ENCODE peak calls at places on chromosomes 7 and 10, in nine cellular contexts. One of them, this sample, is unnamed.

GRCh38 chr10:13054844-13055243 is 45.1 kb upstream of the OPTN start:
- DNase-seq in AG04450: no peak
- DNase-seq in IMR-90: no peak
- DNase-seq in endothelial cell of umbilical vein: no peak
- DNase-seq in stomach: no peak
- DNase-seq in ovary: no peak
- DNase-seq in upper lobe of right lung: no peak
- DNase-seq in CD8-positive, alpha-beta T cell: no peak
- DNase-seq in left ventricle myocardium inferior: no peak
- DNase-seq in this sample: no peak

GRCh38 chr7:42186181-42186580 is 50.8 kb downstream of the GLI3 start:
- DNase-seq in endothelial cell of umbilical vein: no peak
- DNase-seq in CD8-positive, alpha-beta T cell: no peak
- DNase-seq in left ventricle myocardium inferior: no peak
- DNase-seq in AG04450: no peak
- DNase-seq in stomach: no peak
- DNase-seq in ovary: no peak
- DNase-seq in upper lobe of right lung: no peak
- DNase-seq in IMR-90: no peak
- DNase-seq in this sample: no peak

GRCh38 chr7:85749715-85750453 is 563.0 kb upstream of the SEMA3D start:
- DNase-seq in upper lobe of right lung: no peak
- DNase-seq in CD8-positive, alpha-beta T cell: no peak
- DNase-seq in AG04450: no peak
- DNase-seq in left ventricle myocardium inferior: no peak
- DNase-seq in stomach: no peak
- DNase-seq in IMR-90: no peak
- DNase-seq in ovary: no peak
- DNase-seq in endothelial cell of umbilical vein: no peak
- DNase-seq in this sample: no peak

GRCh38 chr10:3579845-3580244 is 205.2 kb downstream of the KLF6 start:
- DNase-seq in endothelial cell of umbilical vein: no peak
- DNase-seq in IMR-90: no peak
- DNase-seq in ovary: no peak
- DNase-seq in stomach: no peak
- DNase-seq in upper lobe of right lung: no peak
- DNase-seq in CD8-positive, alpha-beta T cell: no peak
- DNase-seq in AG04450: no peak
- DNase-seq in left ventricle myocardium inferior: no peak
- DNase-seq in this sample: no peak

GRCh38 chr10:10235003-10235402 is 782.7 kb upstream of the CELF2 start:
- DNase-seq in stomach: no peak
- DNase-seq in upper lobe of right lung: no peak
- DNase-seq in endothelial cell of umbilical vein: no peak
- DNase-seq in IMR-90: no peak
- DNase-seq in AG04450: no peak
- DNase-seq in CD8-positive, alpha-beta T cell: no peak
- DNase-seq in left ventricle myocardium inferior: no peak
- DNase-seq in ovary: no peak
- DNase-seq in this sample: no peak

GRCh38 chr10:5317547-5318107 is 47.1 kb upstream of the UCN3 start:
- DNase-seq in ovary: no peak
- DNase-seq in upper lobe of right lung: no peak
- DNase-seq in stomach: no peak
- DNase-seq in AG04450: no peak
- DNase-seq in CD8-positive, alpha-beta T cell: peak; percentile 50
- DNase-seq in IMR-90: peak; percentile 73
- DNase-seq in endothelial cell of umbilical vein: peak; percentile 11
- DNase-seq in left ventricle myocardium inferior: no peak
- DNase-seq in this sample: no peak

GRCh38 chr10:30553625-30554442 is 75.7 kb downstream of the LYZL2 start:
- DNase-seq in upper lobe of right lung: peak; percentile 77
- DNase-seq in endothelial cell of umbilical vein: peak; percentile 59
- DNase-seq in ovary: peak; percentile 79
- DNase-seq in stomach: peak; percentile 35
- DNase-seq in IMR-90: peak; percentile 11
- DNase-seq in CD8-positive, alpha-beta T cell: no peak
- DNase-seq in AG04450: no peak
- DNase-seq in left ventricle myocardium inferior: peak; percentile 76
- DNase-seq in this sample: no peak

GRCh38 chr10:62043493-62043938 is 142.0 kb downstream of the ARID5B start:
- DNase-seq in left ventricle myocardium inferior: no peak
- DNase-seq in ovary: no peak
- DNase-seq in stomach: no peak
- DNase-seq in CD8-positive, alpha-beta T cell: no peak
- DNase-seq in upper lobe of right lung: no peak
- DNase-seq in IMR-90: peak; percentile 82
- DNase-seq in AG04450: no peak
- DNase-seq in endothelial cell of umbilical vein: no peak
- DNase-seq in this sample: no peak

GRCh38 chr7:50727072-50727471 is 55.6 kb downstream of the GRB10 start:
- DNase-seq in AG04450: no peak
- DNase-seq in IMR-90: peak; percentile 19
- DNase-seq in stomach: no peak
- DNase-seq in upper lobe of right lung: no peak
- DNase-seq in endothelial cell of umbilical vein: peak; percentile 83
- DNase-seq in left ventricle myocardium inferior: no peak
- DNase-seq in ovary: no peak
- DNase-seq in CD8-positive, alpha-beta T cell: no peak
- DNase-seq in this sample: no peak

GRCh38 chr10:69475433-69475830 is 24.2 kb downstream of the TSPAN15 start:
- DNase-seq in stomach: no peak
- DNase-seq in AG04450: no peak
- DNase-seq in left ventricle myocardium inferior: no peak
- DNase-seq in ovary: no peak
- DNase-seq in CD8-positive, alpha-beta T cell: no peak
- DNase-seq in upper lobe of right lung: no peak
- DNase-seq in endothelial cell of umbilical vein: no peak
- DNase-seq in IMR-90: no peak
- DNase-seq in this sample: no peak

GRCh38 chr7:151782598-151783448 is 94.1 kb downstream of the PRKAG2 start:
- DNase-seq in endothelial cell of umbilical vein: peak; percentile 59
- DNase-seq in IMR-90: peak; percentile 34
- DNase-seq in upper lobe of right lung: peak; percentile 88
- DNase-seq in AG04450: peak; percentile 11
- DNase-seq in stomach: peak; percentile 79
- DNase-seq in ovary: peak; percentile 82
- DNase-seq in left ventricle myocardium inferior: peak; percentile 71
- DNase-seq in CD8-positive, alpha-beta T cell: peak; percentile 62
- DNase-seq in this sample: peak; percentile 77

GRCh38 chr10:74500806-74501205 is 325.6 kb upstream of the KAT6B start:
- DNase-seq in endothelial cell of umbilical vein: peak; percentile 75
- DNase-seq in IMR-90: peak; percentile 60
- DNase-seq in left ventricle myocardium inferior: no peak
- DNase-seq in CD8-positive, alpha-beta T cell: no peak
- DNase-seq in stomach: no peak
- DNase-seq in upper lobe of right lung: no peak
- DNase-seq in AG04450: peak; percentile 13
- DNase-seq in ovary: no peak
- DNase-seq in this sample: no peak

GRCh38 chr10:108783897-108784296 is 1139.4 kb downstream of the XPNPEP1 start:
- DNase-seq in left ventricle myocardium inferior: no peak
- DNase-seq in CD8-positive, alpha-beta T cell: no peak
- DNase-seq in endothelial cell of umbilical vein: no peak
- DNase-seq in AG04450: no peak
- DNase-seq in stomach: peak; percentile 30
- DNase-seq in ovary: no peak
- DNase-seq in upper lobe of right lung: no peak
- DNase-seq in IMR-90: peak; percentile 36
- DNase-seq in this sample: no peak

GRCh38 chr10:72426982-72427381 is 72.3 kb upstream of the DNAJB12 start:
- DNase-seq in upper lobe of right lung: no peak
- DNase-seq in CD8-positive, alpha-beta T cell: no peak
- DNase-seq in AG04450: no peak
- DNase-seq in stomach: no peak
- DNase-seq in endothelial cell of umbilical vein: no peak
- DNase-seq in ovary: no peak
- DNase-seq in IMR-90: no peak
- DNase-seq in left ventricle myocardium inferior: peak; percentile 21
- DNase-seq in this sample: no peak
- TF ChIP-seq CTCF in upper lobe of right lung: no peak
- TF ChIP-seq CTCF in CD8-positive, alpha-beta T cell: no peak
- TF ChIP-seq CTCF in AG04450: no peak
- TF ChIP-seq CTCF in stomach: no peak
- TF ChIP-seq CTCF in endothelial cell of umbilical vein: no peak
- TF ChIP-seq CTCF in ovary: no peak
- TF ChIP-seq CTCF in IMR-90: no peak
- TF ChIP-seq CTCF in left ventricle myocardium inferior: no peak
- TF ChIP-seq CTCF in this sample: no peak

GRCh38 chr7:2759736-2760097 is 71.7 kb downstream of the AMZ1 start:
- DNase-seq in upper lobe of right lung: no peak
- DNase-seq in stomach: peak; percentile 49
- DNase-seq in endothelial cell of umbilical vein: no peak
- DNase-seq in IMR-90: no peak
- DNase-seq in ovary: peak; percentile 75
- DNase-seq in AG04450: no peak
- DNase-seq in CD8-positive, alpha-beta T cell: no peak
- DNase-seq in left ventricle myocardium inferior: no peak
- DNase-seq in this sample: no peak

GRCh38 chr7:2761801-2762497 is 73.9 kb downstream of the AMZ1 start:
- DNase-seq in upper lobe of right lung: no peak
- DNase-seq in ovary: no peak
- DNase-seq in AG04450: no peak
- DNase-seq in endothelial cell of umbilical vein: no peak
- DNase-seq in left ventricle myocardium inferior: no peak
- DNase-seq in IMR-90: no peak
- DNase-seq in stomach: no peak
- DNase-seq in CD8-positive, alpha-beta T cell: no peak
- DNase-seq in this sample: no peak

GRCh38 chr7:2758673-2759603 is 70.9 kb downstream of the AMZ1 start:
- DNase-seq in left ventricle myocardium inferior: no peak
- DNase-seq in IMR-90: no peak
- DNase-seq in ovary: no peak
- DNase-seq in stomach: no peak
- DNase-seq in CD8-positive, alpha-beta T cell: no peak
- DNase-seq in AG04450: no peak
- DNase-seq in endothelial cell of umbilical vein: no peak
- DNase-seq in upper lobe of right lung: no peak
- DNase-seq in this sample: no peak

GRCh38 chr7:2761131-2761624 is 73.2 kb downstream of the AMZ1 start:
- DNase-seq in left ventricle myocardium inferior: no peak
- DNase-seq in IMR-90: no peak
- DNase-seq in ovary: no peak
- DNase-seq in endothelial cell of umbilical vein: no peak
- DNase-seq in AG04450: no peak
- DNase-seq in CD8-positive, alpha-beta T cell: no peak
- DNase-seq in stomach: no peak
- DNase-seq in upper lobe of right lung: no peak
- DNase-seq in this sample: no peak

DNA sequence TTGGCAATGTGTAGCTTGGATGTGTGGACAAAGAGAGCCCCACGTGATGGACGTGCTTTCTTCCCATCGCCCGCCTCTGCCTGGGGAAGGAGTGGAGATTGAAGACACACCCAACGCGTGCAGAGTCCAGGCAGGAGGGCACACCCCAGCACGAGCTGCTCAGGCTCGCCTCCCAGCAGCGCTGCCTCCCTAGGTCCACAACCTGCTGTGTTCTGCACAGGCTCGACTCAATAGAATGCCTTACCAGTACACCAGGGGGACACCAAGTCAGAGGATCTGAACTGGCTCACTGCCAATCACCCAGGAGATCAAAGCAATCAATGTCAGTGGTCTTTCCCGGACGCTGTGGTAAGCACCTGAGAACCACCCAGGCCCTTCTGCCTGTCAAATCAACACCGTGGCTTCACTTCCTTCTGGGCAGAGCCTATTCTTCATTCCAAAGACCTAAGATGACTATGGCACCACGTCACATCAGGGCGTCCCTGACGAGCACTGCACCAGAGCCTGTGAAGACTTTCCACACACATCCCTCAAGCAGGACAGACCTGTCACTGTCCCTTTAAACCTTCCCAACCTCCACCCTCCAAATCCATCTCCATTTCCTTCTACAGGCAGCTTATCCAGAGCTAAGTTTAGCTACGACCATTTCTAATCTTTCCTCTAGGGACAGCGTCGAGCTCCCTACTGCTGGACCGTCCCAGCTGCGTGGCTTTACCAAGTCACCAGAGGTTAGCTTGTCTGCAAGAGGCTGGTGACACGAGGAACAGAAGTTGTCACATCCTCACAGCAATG is 72.3 kb downstream of the AMZ1 start:
- DNase-seq in upper lobe of right lung: peak; percentile 73
- DNase-seq in AG04450: no peak
- DNase-seq in endothelial cell of umbilical vein: peak; percentile 37
- DNase-seq in ovary: peak; percentile 87
- DNase-seq in IMR-90: peak; percentile 54
- DNase-seq in left ventricle myocardium inferior: peak; percentile 52
- DNase-seq in stomach: peak; percentile 78
- DNase-seq in CD8-positive, alpha-beta T cell: no peak
- DNase-seq in this sample: no peak
- TF ChIP-seq CTCF in upper lobe of right lung: peak; percentile 36
- TF ChIP-seq CTCF in AG04450: peak; percentile 56
- TF ChIP-seq CTCF in endothelial cell of umbilical vein: peak; percentile 27
- TF ChIP-seq CTCF in ovary: peak; percentile 32
- TF ChIP-seq CTCF in IMR-90: peak; percentile 48
- TF ChIP-seq CTCF in left ventricle myocardium inferior: peak; percentile 60
- TF ChIP-seq CTCF in stomach: peak; percentile 19
- TF ChIP-seq CTCF in CD8-positive, alpha-beta T cell: no peak
- TF ChIP-seq CTCF in this sample: no peak

GRCh38 chr10:21993360-21994001 is 10.0 kb downstream of the DNAJC1 start:
- DNase-seq in ovary: no peak
- DNase-seq in AG04450: no peak
- DNase-seq in endothelial cell of umbilical vein: peak; percentile 41
- DNase-seq in stomach: no peak
- DNase-seq in left ventricle myocardium inferior: no peak
- DNase-seq in IMR-90: peak; percentile 29
- DNase-seq in upper lobe of right lung: no peak
- DNase-seq in CD8-positive, alpha-beta T cell: no peak
- DNase-seq in this sample: no peak
- TF ChIP-seq CTCF in ovary: peak; percentile 6
- TF ChIP-seq CTCF in AG04450: peak; percentile 54
- TF ChIP-seq CTCF in endothelial cell of umbilical vein: peak; percentile 18
- TF ChIP-seq CTCF in stomach: peak; percentile 48
- TF ChIP-seq CTCF in left ventricle myocardium inferior: peak; percentile 60
- TF ChIP-seq CTCF in IMR-90: peak; percentile 60
- TF ChIP-seq CTCF in upper lobe of right lung: peak; percentile 61
- TF ChIP-seq CTCF in CD8-positive, alpha-beta T cell: peak; percentile 89
- TF ChIP-seq CTCF in this sample: no peak

DNA sequence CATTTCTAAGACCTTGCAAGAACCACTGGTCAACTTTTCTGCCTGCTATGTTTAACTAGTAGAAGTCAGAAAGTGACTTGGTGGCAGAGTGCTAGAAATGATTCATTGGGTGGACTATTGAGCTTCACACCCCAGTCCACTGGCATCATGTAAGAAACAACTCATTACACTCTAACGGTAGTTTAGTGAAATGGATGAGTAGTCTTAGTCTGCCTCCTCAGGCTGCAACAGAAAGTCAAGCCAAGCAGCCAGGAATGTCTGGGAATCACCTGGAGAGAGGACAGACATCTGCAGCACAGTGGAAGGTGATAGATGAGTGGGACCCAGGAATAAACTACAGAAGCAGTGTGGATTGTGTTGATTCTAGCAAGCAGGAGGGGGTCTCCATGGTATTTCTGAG is 125.4 kb downstream of the AUTS2 start:
- DNase-seq in left ventricle myocardium inferior: no peak
- DNase-seq in endothelial cell of umbilical vein: no peak
- DNase-seq in upper lobe of right lung: no peak
- DNase-seq in CD8-positive, alpha-beta T cell: no peak
- DNase-seq in ovary: no peak
- DNase-seq in AG04450: no peak
- DNase-seq in stomach: no peak
- DNase-seq in IMR-90: no peak
- DNase-seq in this sample: no peak
- TF ChIP-seq CTCF in left ventricle myocardium inferior: no peak
- TF ChIP-seq CTCF in endothelial cell of umbilical vein: no peak
- TF ChIP-seq CTCF in upper lobe of right lung: no peak
- TF ChIP-seq CTCF in CD8-positive, alpha-beta T cell: no peak
- TF ChIP-seq CTCF in ovary: no peak
- TF ChIP-seq CTCF in AG04450: no peak
- TF ChIP-seq CTCF in stomach: no peak
- TF ChIP-seq CTCF in IMR-90: no peak
- TF ChIP-seq CTCF in this sample: no peak